ENCODE peak calls at places on chromosomes 6 and 20, in six cellular contexts. U is WTC11; Y is lower lobe of right lung; W is stimulated activated CD4-positive, alpha-beta T cell treated with anti-CD3 and anti-CD28 coated beads, TNF-alpha, amount 100 ng/mL, for 24 hours; A is CD8-positive, alpha-beta T cell; T is A549. B is an unnamed sample.

GRCh38 chr6:15464211-15464725 is 198.6 kb downstream of the DTNBP1 start:
- DNase-seq in U (peak), Y (no peak), W (peak), A (peak), T (peak), B (no peak)

GRCh38 chr6:1991332-1991878 is 254.0 kb downstream of the GMDS start:
- DNase-seq in U (no peak), Y (no peak), W (no peak), A (no peak), T (no peak), B (no peak)

GRCh38 chr6:700490-700889 is 7.6 kb upstream of the EXOC2 start:
- DNase-seq in U (no peak), Y (no peak), W (no peak), A (no peak), T (no peak), B (no peak)

GRCh38 chr20:46965477-46965876 is 70.8 kb downstream of the EYA2 start:
- DNase-seq in U (no peak), Y (peak), W (no peak), A (no peak), T (no peak), B (no peak)

GRCh38 chr20:23510000-23510590 is 19.2 kb downstream of the CST8 start:
- DNase-seq in U (no peak), Y (no peak), W (no peak), A (no peak), T (no peak), B (no peak)

GRCh38 chr6:7235712-7236311 is 77.2 kb downstream of the SSR1 start:
- DNase-seq in U (no peak), Y (no peak), W (no peak), A (no peak), T (no peak), B (no peak)

GRCh38 chr20:50578061-50578777 is 68.0 kb downstream of the PTPN1 start:
- DNase-seq in U (no peak), Y (peak), W (no peak), A (no peak), T (no peak), B (no peak)

GRCh38 chr20:53678990-53679596 is 85.5 kb upstream of the ZNF217 start:
- DNase-seq in U (no peak), Y (no peak), W (no peak), A (no peak), T (no peak), B (no peak)

GRCh38 chr20:41447026-41447425 is 80.4 kb upstream of the EMILIN3 start:
- DNase-seq in U (no peak), Y (no peak), W (no peak), A (no peak), T (no peak), B (no peak)

GRCh38 chr6:68194846-68195478 is 440.1 kb upstream of the ADGRB3 start:
- DNase-seq in U (no peak), Y (no peak), W (no peak), A (no peak), T (no peak), B (no peak)

GRCh38 chr6:34005845-34006644 is 139.8 kb downstream of the GRM4 start:
- DNase-seq in U (peak), Y (no peak), W (no peak), A (no peak), T (no peak), B (no peak)

GRCh38 chr20:41119593-41120561 is 17.5 kb upstream of the PLCG1 start:
- DNase-seq in U (no peak), Y (no peak), W (no peak), A (no peak), T (no peak), B (no peak)

GRCh38 chr6:27059621-27060425 is 187.7 kb upstream of the PRSS16 start:
- DNase-seq in U (no peak), Y (no peak), W (no peak), A (no peak), T (no peak), B (no peak)

GRCh38 chr20:16283978-16284377 is 289.3 kb downstream of the KIF16B start:
- DNase-seq in U (no peak), Y (no peak), W (no peak), A (no peak), T (no peak), B (no peak)

GRCh38 chr20:61589055-61589385 is 337.0 kb downstream of the CDH4 start:
- DNase-seq in U (no peak), Y (no peak), W (no peak), A (no peak), T (peak), B (no peak)

GRCh38 chr6:169990095-169991030 is 238.9 kb downstream of the ERMARD start:
- DNase-seq in U (no peak), Y (no peak), W (peak), A (no peak), T (no peak), B (peak)

GRCh38 chr6:133632206-133632605 is 256.7 kb upstream of the TCF21 start:
- DNase-seq in U (no peak), Y (no peak), W (no peak), A (no peak), T (no peak), B (no peak)

GRCh38 chr6:167329014-167329413 is 4.1 kb downstream of the TTLL2 start:
- DNase-seq in U (no peak), Y (no peak), W (peak), A (no peak), T (no peak), B (no peak)

GRCh38 chr6:91730710-91731109 is 1143.8 kb upstream of the MAP3K7 start:
- DNase-seq in U (no peak), Y (no peak), W (no peak), A (no peak), T (no peak), B (no peak)

GRCh38 chr20:21767739-21768223 is 62.3 kb downstream of the PAX1 start:
- DNase-seq in U (peak), Y (peak), W (no peak), A (no peak), T (peak), B (no peak)

GRCh38 chr6:144578385-144579350 is 293.5 kb downstream of the UTRN start:
- DNase-seq in U (no peak), Y (no peak), W (no peak), A (no peak), T (no peak), B (no peak)

GRCh38 chr6:141925001-141925400 is 207.7 kb upstream of the GJE1 start:
- DNase-seq in U (no peak), Y (no peak), W (no peak), A (no peak), T (no peak), B (no peak)

GRCh38 chr6:82589509-82590206 is 226.0 kb downstream of the TPBG start:
- DNase-seq in U (peak), Y (no peak), W (no peak), A (no peak), T (peak), B (no peak)

GRCh38 chr6:138226011-138226410 is 7.7 kb upstream of the PBOV1 start:
- DNase-seq in U (no peak), Y (no peak), W (no peak), A (no peak), T (no peak), B (no peak)

GRCh38 chr20:7383218-7383617 is 557.0 kb downstream of the HAO1 start:
- DNase-seq in U (no peak), Y (no peak), W (no peak), A (no peak), T (no peak), B (no peak)

GRCh38 chr6:84272298-84272697 is 44.9 kb upstream of the CEP162 start:
- DNase-seq in U (no peak), Y (no peak), W (no peak), A (no peak), T (no peak), B (no peak)